ENCODE peak calls at places on chromosomes 5 and 9, in five cellular contexts. P is AG10803, M is left ventricle myocardium inferior, Q is ascending aorta, E is psoas muscle. C is an unnamed sample.

GRCh38 chr5:179793470-179794139 is at the start of gene LTC4S:
- DNase-seq in Q (peak; percentile 63), E (peak; percentile 86), P (peak; percentile 77), M (peak; percentile 85), C (peak; percentile 88)

GRCh38 chr5:51002368-51002767 is 335.9 kb downstream of the PARP8 start:
- DNase-seq in Q (no peak), P (no peak), M (no peak), E (no peak), C (no peak)

GRCh38 chr5:119275873-119276214 is 80.0 kb upstream of the TNFAIP8 start:
- DNase-seq in Q (no peak), P (no peak), M (no peak), E (no peak), C (no peak)

GRCh38 chr9:26234865-26235264 is 556.6 kb upstream of the TUSC1 start:
- DNase-seq in Q (no peak), P (no peak), M (no peak), E (peak; percentile 12), C (no peak)

GRCh38 chr9:101485873-101486692 is 47.6 kb upstream of the RNF20 start:
- DNase-seq in E (peak; percentile 66), P (peak; percentile 35), M (peak; percentile 41), Q (no peak), C (no peak)

GRCh38 chr5:72082048-72082447 is 25.2 kb upstream of the MAP1B start:
- DNase-seq in M (no peak), Q (no peak), P (no peak), E (no peak), C (no peak)

GRCh38 chr9:20200900-20201495 is 412.2 kb upstream of the SLC24A2 start:
- DNase-seq in Q (no peak), M (no peak), P (no peak), E (no peak), C (no peak)

GRCh38 chr9:3746296-3747275 is 220.8 kb upstream of the RFX3 start:
- DNase-seq in E (no peak), Q (no peak), P (peak; percentile 87), M (no peak), C (no peak)

GRCh38 chr5:102130386-102130785 is 165.7 kb downstream of the SLCO4C1 start:
- DNase-seq in E (no peak), P (no peak), Q (no peak), M (no peak), C (no peak)

GRCh38 chr5:171272996-171273970 is 35.8 kb upstream of the TLX3 start:
- DNase-seq in M (no peak), Q (no peak), P (peak; percentile 48), E (no peak), C (no peak)

GRCh38 chr9:134781895-134782294 is 98.7 kb upstream of the FCN2 start:
- DNase-seq in Q (no peak), P (no peak), E (no peak), M (no peak), C (no peak)

GRCh38 chr5:181063514-181063913 is 23.4 kb downstream of the BTNL9 start:
- DNase-seq in Q (no peak), M (no peak), P (no peak), E (no peak), C (no peak)

GRCh38 chr5:142499591-142500384 is 175.0 kb upstream of the SPRY4 start:
- DNase-seq in M (no peak), Q (no peak), P (peak; percentile 50), E (no peak), C (no peak)

GRCh38 chr9:78930281-78930680 is 633.4 kb downstream of the PSAT1 start:
- DNase-seq in E (no peak), P (no peak), M (no peak), Q (no peak), C (no peak)

GRCh38 chr5:61416010-61416409 is 84.0 kb downstream of the ZSWIM6 start:
- DNase-seq in Q (no peak), M (no peak), E (no peak), P (no peak), C (no peak)

GRCh38 chr5:133602829-133603380 is 9.4 kb downstream of the FSTL4 start:
- DNase-seq in E (no peak), Q (no peak), M (no peak), P (no peak), C (no peak)

GRCh38 chr9:131810351-131811170 is 70.7 kb upstream of the RAPGEF1 start:
- DNase-seq in E (no peak), M (no peak), Q (no peak), P (no peak), C (no peak)

GRCh38 chr5:134132372-134133212 is 18.1 kb downstream of the TCF7 start:
- DNase-seq in P (no peak), E (peak; percentile 43), Q (no peak), M (peak; percentile 9), C (no peak)

GRCh38 chr5:142720561-142721275 is 34.8 kb upstream of the FGF1 start:
- DNase-seq in P (no peak), Q (no peak), M (peak; percentile 59), E (no peak), C (no peak)

GRCh38 chr5:170747851-170748250 is 35.7 kb upstream of the GABRP start:
- DNase-seq in M (no peak), P (peak; percentile 3), Q (no peak), E (no peak), C (peak; percentile 56)

GRCh38 chr5:118984602-118985001 is 3.7 kb downstream of the DTWD2 start:
- DNase-seq in Q (no peak), E (no peak), M (no peak), P (peak; percentile 72), C (no peak)

GRCh38 chr5:137279631-137280236 is 219.4 kb downstream of the SPOCK1 start:
- DNase-seq in M (no peak), E (no peak), Q (no peak), P (no peak), C (no peak)

GRCh38 chr9:128733256-128733655 is 9.3 kb upstream of the ZDHHC12 start:
- DNase-seq in E (no peak), Q (no peak), M (peak; percentile 60), P (peak; percentile 67), C (peak; percentile 73)

GRCh38 chr5:120304653-120305052 is 159.4 kb upstream of the PRR16 start:
- DNase-seq in M (no peak), E (no peak), Q (no peak), P (peak; percentile 86), C (no peak)

GRCh38 chr9:89939893-89940292 is 335.1 kb downstream of the GADD45G start:
- DNase-seq in P (no peak), M (no peak), E (no peak), Q (no peak), C (no peak)

GRCh38 chr5:21823588-21823987 is 1029.6 kb downstream of the CDH12 start:
- DNase-seq in P (no peak), E (no peak), Q (no peak), M (no peak), C (no peak)

GRCh38 chr5:172458956-172459355 is 4.6 kb upstream of the SH3PXD2B start:
- DNase-seq in M (no peak), P (no peak), E (no peak), Q (no peak), C (no peak)

GRCh38 chr5:8333977-8334376 is 465.0 kb downstream of the MTRR start:
- DNase-seq in Q (no peak), P (no peak), E (no peak), M (no peak), C (no peak)

GRCh38 chr5:13498279-13498678 is 446.2 kb downstream of the DNAH5 start:
- DNase-seq in M (no peak), Q (no peak), P (no peak), E (no peak), C (no peak)

GRCh38 chr5:149238540-149238939 is 33.1 kb upstream of the AFAP1L1 start:
- DNase-seq in M (no peak), P (no peak), E (no peak), Q (no peak), C (no peak)
- TF ChIP-seq CTCF in M (peak; percentile 20), P (peak; percentile 38), E (no peak), Q (no peak), C (no peak)

DNA sequence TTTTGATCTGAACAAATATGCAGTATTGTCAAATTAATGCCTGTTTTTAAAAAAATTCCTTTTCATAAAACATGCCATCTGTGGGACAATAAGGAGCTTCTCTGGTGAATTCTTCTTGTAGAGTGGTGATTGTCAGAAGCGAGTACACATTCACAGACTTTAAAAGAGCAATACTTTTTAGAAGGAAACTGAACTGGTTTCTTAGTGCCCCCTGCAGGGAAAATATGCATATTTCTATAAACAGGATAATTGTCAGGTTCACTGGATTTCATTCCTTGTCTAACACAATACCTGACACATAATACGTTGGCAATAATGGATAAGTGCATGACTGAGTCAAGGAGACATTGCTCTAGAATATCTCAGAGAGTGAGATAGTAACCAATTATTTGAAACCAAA is 133.7 kb downstream of the KIF4B start:
- DNase-seq in P (peak; percentile 9), E (no peak), Q (no peak), M (no peak), C (no peak)
- TF ChIP-seq CTCF in P (peak; percentile 51), E (no peak), Q (no peak), M (no peak), C (no peak)

DNA sequence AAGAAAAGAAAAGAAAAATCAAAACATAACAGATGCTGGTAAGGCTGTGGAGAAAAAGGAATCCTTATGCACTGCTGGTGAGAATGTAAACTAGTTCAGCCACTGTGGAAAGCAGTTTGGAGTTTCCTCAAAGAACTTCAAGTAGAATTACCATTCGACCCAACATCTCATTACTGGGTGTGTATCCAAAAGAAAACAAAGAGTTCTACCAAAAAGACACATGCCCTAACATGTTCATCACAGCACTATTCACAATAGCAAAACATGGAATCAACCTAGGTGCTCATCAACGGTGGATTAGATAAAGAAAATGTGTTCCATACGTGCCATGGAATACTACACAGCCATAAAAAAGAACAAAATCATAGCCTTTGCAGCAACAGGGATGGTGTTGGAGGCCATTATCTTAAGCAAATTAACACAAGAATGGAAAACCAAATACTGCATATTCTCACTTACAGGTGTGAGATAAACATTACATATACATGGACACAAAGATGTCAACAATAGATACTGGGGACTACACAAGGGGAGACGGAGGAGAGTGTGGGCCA is 63.4 kb downstream of the PDE6A start:
- DNase-seq in E (no peak), P (no peak), M (no peak), Q (no peak), C (no peak)
- TF ChIP-seq CTCF in E (no peak), P (no peak), M (no peak), Q (no peak), C (no peak)

DNA sequence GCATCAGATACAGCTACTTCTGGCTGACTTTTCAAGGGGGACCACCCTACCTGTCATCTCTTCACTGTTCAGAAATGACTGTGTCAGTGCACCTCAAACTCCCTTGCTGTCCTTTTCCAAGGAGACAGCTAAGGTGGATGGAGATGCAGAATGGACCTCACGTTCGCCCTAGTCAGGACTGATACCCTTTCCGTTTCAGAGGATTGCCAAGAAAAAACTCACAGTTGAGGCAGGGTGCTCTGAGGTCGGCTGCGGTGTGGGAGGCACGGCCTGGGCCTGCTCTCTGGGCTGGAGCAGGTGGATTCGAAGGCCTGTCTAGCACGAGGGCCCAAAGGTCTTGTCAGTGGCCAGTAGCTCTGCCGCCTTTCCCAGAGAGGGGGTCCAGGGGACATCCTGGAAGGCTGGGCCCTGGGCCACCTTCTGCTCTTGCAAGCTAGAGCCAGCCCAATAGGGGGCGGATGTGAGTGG is 2.2 kb upstream of the MSMP start:
- DNase-seq in M (peak; percentile 50), E (peak; percentile 81), Q (no peak), P (no peak), C (peak; percentile 66)
- TF ChIP-seq CTCF in M (peak; percentile 67), E (peak; percentile 46), Q (peak; percentile 38), P (peak; percentile 50), C (peak; percentile 76)

C was measured in right atrium auricular region.